ENCODE peak calls at places on chromosomes 2 and 18, in six cellular contexts. One of them, this sample, is unnamed. For H3K4me1, the result is how much of the 10 kb centered on the place peaks cover.

GRCh38 chr2:216691210-216691741 is 4.1 kb downstream of the IGFBP5 start:
- DNase-seq in MM.1S: peak
- DNase-seq in HepG2: no peak
- DNase-seq in hepatocyte: peak
- DNase-seq in GM23248: peak
- DNase-seq in Karpas-422: no peak
- DNase-seq in this sample: peak

GRCh38 chr18:79523738-79524180 is 128.0 kb downstream of the NFATC1 start:
- DNase-seq in Karpas-422: peak
- DNase-seq in HepG2: no peak
- DNase-seq in MM.1S: no peak
- DNase-seq in GM23248: no peak
- DNase-seq in hepatocyte: no peak
- DNase-seq in this sample: peak

GRCh38 chr2:27954771-27955384 is 64.3 kb downstream of the BABAM2 start:
- DNase-seq in HepG2: peak
- DNase-seq in GM23248: peak
- DNase-seq in Karpas-422: no peak
- DNase-seq in hepatocyte: peak
- DNase-seq in MM.1S: peak
- DNase-seq in this sample: no peak

GRCh38 chr2:144914622-144915230 is 394.8 kb upstream of the ZEB2 start:
- DNase-seq in Karpas-422: no peak
- DNase-seq in MM.1S: no peak
- DNase-seq in GM23248: peak
- DNase-seq in HepG2: no peak
- DNase-seq in hepatocyte: peak
- DNase-seq in this sample: no peak

GRCh38 chr2:88170472-88170892 is 336 bp downstream of the THNSL2 start:
- DNase-seq in GM23248: peak
- DNase-seq in MM.1S: no peak
- DNase-seq in Karpas-422: peak
- DNase-seq in hepatocyte: peak
- DNase-seq in HepG2: no peak
- DNase-seq in this sample: no peak

GRCh38 chr2:239625913-239626734 is 225.3 kb upstream of the HDAC4 start:
- DNase-seq in HepG2: no peak
- DNase-seq in Karpas-422: no peak
- DNase-seq in hepatocyte: no peak
- DNase-seq in GM23248: no peak
- DNase-seq in MM.1S: no peak
- DNase-seq in this sample: no peak

GRCh38 chr2:221675509-221675908 is 103.4 kb upstream of the EPHA4 start:
- DNase-seq in GM23248: no peak
- DNase-seq in Karpas-422: no peak
- DNase-seq in HepG2: no peak
- DNase-seq in MM.1S: no peak
- DNase-seq in hepatocyte: no peak
- DNase-seq in this sample: peak

GRCh38 chr18:25832008-25832604 is 258.3 kb downstream of the SS18 start:
- DNase-seq in hepatocyte: peak
- DNase-seq in HepG2: peak
- DNase-seq in GM23248: peak
- DNase-seq in Karpas-422: peak
- DNase-seq in MM.1S: peak
- DNase-seq in this sample: no peak

GRCh38 chr18:78293940-78294401 is 685.6 kb upstream of the SALL3 start:
- DNase-seq in Karpas-422: no peak
- DNase-seq in HepG2: no peak
- DNase-seq in GM23248: no peak
- DNase-seq in hepatocyte: no peak
- DNase-seq in MM.1S: no peak
- DNase-seq in this sample: no peak

GRCh38 chr2:152171733-152172132 is 3.8 kb downstream of the STAM2 start:
- DNase-seq in Karpas-422: no peak
- DNase-seq in GM23248: peak
- DNase-seq in HepG2: no peak
- DNase-seq in MM.1S: no peak
- DNase-seq in hepatocyte: peak
- DNase-seq in this sample: no peak

GRCh38 chr2:24917086-24917485 is 3.0 kb downstream of the ADCY3 start:
- DNase-seq in HepG2: no peak
- DNase-seq in MM.1S: no peak
- DNase-seq in Karpas-422: no peak
- DNase-seq in hepatocyte: no peak
- DNase-seq in GM23248: peak
- DNase-seq in this sample: peak

GRCh38 chr18:40864846-40865245 is 1090.2 kb upstream of the PIK3C3 start:
- DNase-seq in HepG2: no peak
- DNase-seq in Karpas-422: no peak
- DNase-seq in hepatocyte: no peak
- DNase-seq in GM23248: no peak
- DNase-seq in MM.1S: no peak
- DNase-seq in this sample: no peak

GRCh38 chr2:15023231-15023630 is 390.7 kb downstream of the LRATD1 start:
- DNase-seq in Karpas-422: no peak
- DNase-seq in MM.1S: no peak
- DNase-seq in GM23248: no peak
- DNase-seq in hepatocyte: no peak
- DNase-seq in HepG2: no peak
- DNase-seq in this sample: no peak

GRCh38 chr2:197300139-197300538 is 10.4 kb downstream of the ANKRD44 start:
- DNase-seq in HepG2: no peak
- DNase-seq in GM23248: no peak
- DNase-seq in hepatocyte: no peak
- DNase-seq in MM.1S: no peak
- DNase-seq in Karpas-422: no peak
- DNase-seq in this sample: no peak
- H3K4me1 ChIP-seq in HepG2: under half
- H3K4me1 ChIP-seq in GM23248: under half
- H3K4me1 ChIP-seq in hepatocyte: under half
- H3K4me1 ChIP-seq in MM.1S: half or more
- H3K4me1 ChIP-seq in Karpas-422: half or more
- H3K4me1 ChIP-seq in this sample: under half

GRCh38 chr2:104790100-104790811 is 63.7 kb upstream of the POU3F3 start:
- DNase-seq in GM23248: peak
- DNase-seq in hepatocyte: peak
- DNase-seq in HepG2: no peak
- DNase-seq in Karpas-422: no peak
- DNase-seq in MM.1S: no peak
- DNase-seq in this sample: no peak
- H2AFZ ChIP-seq in GM23248: no peak
- H2AFZ ChIP-seq in hepatocyte: no peak
- H2AFZ ChIP-seq in HepG2: no peak
- H2AFZ ChIP-seq in Karpas-422: no peak
- H2AFZ ChIP-seq in MM.1S: no peak
- H2AFZ ChIP-seq in this sample: peak

DNA sequence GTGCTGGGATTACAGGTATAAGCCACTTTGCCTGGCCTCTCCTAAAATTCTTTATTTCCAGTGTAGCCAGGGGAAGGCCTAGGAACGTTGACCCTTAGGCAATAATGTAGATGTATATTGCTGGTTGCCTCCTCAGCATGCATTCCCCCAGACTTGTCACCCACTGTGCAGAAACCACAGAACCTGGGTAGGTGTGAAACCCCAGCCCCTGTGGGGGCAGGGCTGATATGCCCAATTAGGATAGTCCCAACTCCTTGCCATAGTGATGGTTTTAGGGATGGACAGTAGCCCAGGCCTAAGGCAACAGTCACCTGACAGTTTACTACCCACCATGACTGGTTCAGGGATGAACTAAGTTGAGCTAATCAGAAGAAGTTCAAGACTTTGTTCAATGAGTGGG is 57.7 kb downstream of the TMEM247 start:
- DNase-seq in MM.1S: no peak
- DNase-seq in HepG2: no peak
- DNase-seq in hepatocyte: no peak
- DNase-seq in Karpas-422: no peak
- DNase-seq in GM23248: no peak
- DNase-seq in this sample: no peak
- H3K4me1 ChIP-seq in MM.1S: under half
- H3K4me1 ChIP-seq in HepG2: under half
- H3K4me1 ChIP-seq in hepatocyte: under half
- H3K4me1 ChIP-seq in Karpas-422: under half
- H3K4me1 ChIP-seq in GM23248: under half
- H3K4me1 ChIP-seq in this sample: under half

GRCh38 chr2:201342923-201343322 is 14.2 kb downstream of the FLACC1 start:
- DNase-seq in hepatocyte: no peak
- DNase-seq in GM23248: no peak
- DNase-seq in MM.1S: no peak
- DNase-seq in HepG2: no peak
- DNase-seq in Karpas-422: no peak
- DNase-seq in this sample: no peak

GRCh38 chr2:201343559-201343958 is 13.6 kb downstream of the FLACC1 start:
- DNase-seq in GM23248: no peak
- DNase-seq in HepG2: no peak
- DNase-seq in hepatocyte: no peak
- DNase-seq in Karpas-422: peak
- DNase-seq in MM.1S: peak
- DNase-seq in this sample: no peak

GRCh38 chr2:201345636-201346213 is 11.4 kb downstream of the FLACC1 start:
- DNase-seq in hepatocyte: no peak
- DNase-seq in Karpas-422: no peak
- DNase-seq in HepG2: no peak
- DNase-seq in MM.1S: no peak
- DNase-seq in GM23248: no peak
- DNase-seq in this sample: no peak

GRCh38 chr2:201347154-201347553 is 10.0 kb downstream of the FLACC1 start:
- DNase-seq in hepatocyte: no peak
- DNase-seq in MM.1S: no peak
- DNase-seq in Karpas-422: no peak
- DNase-seq in HepG2: no peak
- DNase-seq in GM23248: no peak
- DNase-seq in this sample: peak

GRCh38 chr2:201344663-201345366 is 12.3 kb downstream of the FLACC1 start:
- DNase-seq in hepatocyte: no peak
- DNase-seq in HepG2: peak
- DNase-seq in GM23248: no peak
- DNase-seq in MM.1S: peak
- DNase-seq in Karpas-422: peak
- DNase-seq in this sample: peak
- H2AFZ ChIP-seq in hepatocyte: no peak
- H2AFZ ChIP-seq in HepG2: no peak
- H2AFZ ChIP-seq in GM23248: no peak
- H2AFZ ChIP-seq in MM.1S: peak
- H2AFZ ChIP-seq in Karpas-422: peak
- H2AFZ ChIP-seq in this sample: no peak

GRCh38 chr2:96817882-96818281 is 1.8 kb downstream of the CNNM3 start:
- DNase-seq in Karpas-422: no peak
- DNase-seq in GM23248: no peak
- DNase-seq in MM.1S: no peak
- DNase-seq in HepG2: no peak
- DNase-seq in hepatocyte: no peak
- DNase-seq in this sample: no peak

GRCh38 chr2:96815326-96816126 is 542 bp upstream of the CNNM3 start:
- DNase-seq in MM.1S: peak
- DNase-seq in Karpas-422: peak
- DNase-seq in GM23248: peak
- DNase-seq in hepatocyte: peak
- DNase-seq in HepG2: peak
- DNase-seq in this sample: peak

GRCh38 chr2:96819101-96819875 is 3.2 kb downstream of the CNNM3 start:
- DNase-seq in GM23248: no peak
- DNase-seq in hepatocyte: peak
- DNase-seq in MM.1S: no peak
- DNase-seq in HepG2: peak
- DNase-seq in Karpas-422: no peak
- DNase-seq in this sample: no peak

GRCh38 chr2:96816836-96817702 is 1.0 kb downstream of the CNNM3 start:
- DNase-seq in Karpas-422: no peak
- DNase-seq in GM23248: peak
- DNase-seq in hepatocyte: no peak
- DNase-seq in HepG2: peak
- DNase-seq in MM.1S: no peak
- DNase-seq in this sample: no peak

GRCh38 chr2:96816127-96816835 is at the start of gene CNNM3:
- DNase-seq in MM.1S: peak
- DNase-seq in hepatocyte: peak
- DNase-seq in Karpas-422: peak
- DNase-seq in GM23248: peak
- DNase-seq in HepG2: peak
- DNase-seq in this sample: peak
- H3K4me1 ChIP-seq in MM.1S: under half
- H3K4me1 ChIP-seq in hepatocyte: under half
- H3K4me1 ChIP-seq in Karpas-422: half or more
- H3K4me1 ChIP-seq in GM23248: under half
- H3K4me1 ChIP-seq in HepG2: half or more
- H3K4me1 ChIP-seq in this sample: under half

GRCh38 chr2:110876167-110876999 is 144.0 kb downstream of the ACOXL start:
- DNase-seq in Karpas-422: no peak
- DNase-seq in MM.1S: no peak
- DNase-seq in GM23248: no peak
- DNase-seq in HepG2: no peak
- DNase-seq in hepatocyte: no peak
- DNase-seq in this sample: peak

GRCh38 chr2:110873056-110873502 is 140.7 kb downstream of the ACOXL start:
- DNase-seq in Karpas-422: no peak
- DNase-seq in hepatocyte: no peak
- DNase-seq in MM.1S: no peak
- DNase-seq in GM23248: no peak
- DNase-seq in HepG2: no peak
- DNase-seq in this sample: no peak

GRCh38 chr2:110875384-110875725 is 143.0 kb downstream of the ACOXL start:
- DNase-seq in MM.1S: no peak
- DNase-seq in HepG2: no peak
- DNase-seq in GM23248: no peak
- DNase-seq in Karpas-422: no peak
- DNase-seq in hepatocyte: no peak
- DNase-seq in this sample: no peak

GRCh38 chr2:110873597-110874525 is 141.5 kb downstream of the ACOXL start:
- DNase-seq in HepG2: no peak
- DNase-seq in GM23248: no peak
- DNase-seq in Karpas-422: no peak
- DNase-seq in MM.1S: no peak
- DNase-seq in hepatocyte: no peak
- DNase-seq in this sample: no peak

GRCh38 chr2:110874565-110875383 is 142.4 kb downstream of the ACOXL start:
- DNase-seq in GM23248: no peak
- DNase-seq in MM.1S: no peak
- DNase-seq in hepatocyte: no peak
- DNase-seq in HepG2: no peak
- DNase-seq in Karpas-422: no peak
- DNase-seq in this sample: peak
- H2AFZ ChIP-seq in GM23248: no peak
- H2AFZ ChIP-seq in MM.1S: no peak
- H2AFZ ChIP-seq in hepatocyte: no peak
- H2AFZ ChIP-seq in HepG2: no peak
- H2AFZ ChIP-seq in Karpas-422: no peak
- H2AFZ ChIP-seq in this sample: no peak

GRCh38 chr18:45666006-45666405 is 50.7 kb downstream of the SLC14A2 start:
- DNase-seq in HepG2: no peak
- DNase-seq in MM.1S: peak
- DNase-seq in hepatocyte: no peak
- DNase-seq in GM23248: no peak
- DNase-seq in Karpas-422: peak
- DNase-seq in this sample: no peak
- H3K4me1 ChIP-seq in HepG2: under half
- H3K4me1 ChIP-seq in MM.1S: under half
- H3K4me1 ChIP-seq in hepatocyte: under half
- H3K4me1 ChIP-seq in GM23248: under half
- H3K4me1 ChIP-seq in Karpas-422: under half
- H3K4me1 ChIP-seq in this sample: under half

DNA sequence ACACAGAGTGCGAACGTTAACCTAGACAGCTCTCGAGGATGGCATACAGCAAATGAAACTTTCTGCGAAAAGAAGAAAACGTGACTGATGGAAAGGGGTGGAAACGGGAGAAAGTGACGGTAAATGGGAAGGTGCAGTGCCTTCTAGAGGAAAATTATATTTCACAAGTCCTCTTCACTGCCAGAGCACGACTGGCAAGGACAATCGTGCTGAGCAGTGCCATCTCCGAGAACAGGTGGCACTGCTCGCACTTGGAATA is 425 bp downstream of the STAT1 start:
- DNase-seq in Karpas-422: no peak
- DNase-seq in hepatocyte: no peak
- DNase-seq in MM.1S: peak
- DNase-seq in HepG2: no peak
- DNase-seq in GM23248: no peak
- DNase-seq in this sample: no peak
- H2AFZ ChIP-seq in Karpas-422: peak
- H2AFZ ChIP-seq in hepatocyte: peak
- H2AFZ ChIP-seq in MM.1S: peak
- H2AFZ ChIP-seq in HepG2: no peak
- H2AFZ ChIP-seq in GM23248: peak
- H2AFZ ChIP-seq in this sample: peak